ENCODE peak calls at places on chromosomes 12 and 14, in ten cellular contexts. D, Z, X, T, J, P, B, W, K and R are unnamed samples.
A peak's percentile ranks its signal among the peaks of the same experiment; 100 is the strongest.

GRCh38 chr14:81677736-81678135 is 144.1 kb upstream of the SEL1L start:
- DNase-seq in D (no peak), B (no peak), W (no peak), X (no peak), J (no peak), T (no peak), K (no peak), P (no peak), Z (no peak), R (no peak)

GRCh38 chr14:88612981-88613380 is 50.1 kb downstream of the ZC3H14 start:
- DNase-seq in J (no peak), B (no peak), Z (no peak), P (no peak), W (no peak), K (no peak), X (no peak), T (no peak), D (no peak), R (no peak)

GRCh38 chr14:75578786-75579781 is 664 bp downstream of the FLVCR2 start:
- DNase-seq in D (peak; percentile 80), W (peak; percentile 78), P (no peak), J (peak; percentile 31), Z (peak; percentile 40), K (no peak), T (no peak), B (peak; percentile 78), X (peak; percentile 35), R (no peak)

GRCh38 chr12:53062011-53062961 is 12.4 kb downstream of the TNS2 start:
- DNase-seq in J (no peak), P (no peak), X (no peak), K (no peak), B (peak; percentile 63), Z (peak; percentile 44), W (peak; percentile 43), T (no peak), D (no peak), R (no peak)

GRCh38 chr14:28766505-28767238 is at the start of gene FOXG1:
- DNase-seq in K (no peak), T (no peak), J (no peak), X (no peak), Z (peak; percentile 30), D (no peak), P (no peak), B (no peak), W (no peak), R (no peak)

GRCh38 chr14:105503296-105503640 is 12.2 kb downstream of the TEDC1 start:
- DNase-seq in J (no peak), W (no peak), B (no peak), T (no peak), X (no peak), D (no peak), K (no peak), Z (no peak), P (no peak), R (no peak)

GRCh38 chr14:70873627-70874026 is 33.6 kb upstream of the PCNX1 start:
- DNase-seq in Z (no peak), K (no peak), T (no peak), D (no peak), J (peak; percentile 38), X (no peak), P (no peak), W (no peak), B (no peak), R (no peak)

GRCh38 chr12:51362307-51362706 is 15.8 kb upstream of the CELA1 start:
- DNase-seq in D (no peak), P (no peak), J (peak; percentile 72), B (no peak), T (no peak), X (no peak), Z (no peak), K (no peak), W (peak; percentile 61), R (no peak)

GRCh38 chr12:11581179-11581755 is 68.2 kb upstream of the ETV6 start:
- DNase-seq in Z (peak; percentile 57), B (no peak), W (no peak), P (peak; percentile 46), D (peak; percentile 75), J (peak; percentile 50), K (peak; percentile 57), X (peak; percentile 43), T (no peak), R (peak; percentile 81)

DNA sequence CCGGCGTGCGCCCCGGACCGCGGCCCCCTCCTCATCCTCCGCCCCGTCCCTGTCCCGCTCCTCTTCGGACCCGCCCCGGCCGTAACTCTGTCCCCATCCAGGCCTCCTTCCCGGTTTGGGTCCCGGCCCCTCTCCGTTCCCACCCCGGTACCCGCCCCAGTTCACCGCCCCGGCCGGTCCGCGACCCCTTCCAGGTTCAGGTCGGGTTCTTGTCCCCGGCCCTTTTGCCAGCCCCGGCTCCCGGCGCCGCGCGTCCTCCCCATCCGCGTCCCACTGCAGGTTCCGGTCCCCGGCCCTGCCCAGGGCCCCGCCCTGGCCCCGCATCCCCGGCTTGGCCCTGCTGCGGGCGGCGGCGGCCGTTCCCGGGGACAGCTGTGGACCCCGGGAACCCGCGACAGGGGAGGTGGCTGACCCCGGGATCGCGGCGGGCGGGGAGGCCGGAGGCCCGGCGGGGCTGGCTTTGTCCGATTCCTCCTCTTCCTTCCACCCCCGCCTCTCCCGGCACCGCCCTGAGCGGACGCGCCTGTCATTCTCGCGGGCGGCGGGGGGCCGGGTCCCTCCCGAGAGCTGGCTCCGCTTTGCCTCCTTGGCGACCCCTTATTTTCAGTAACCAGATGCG is 601 bp downstream of the KLC1 start:
- DNase-seq in Z (peak; percentile 70), W (peak; percentile 77), T (peak; percentile 85), D (peak; percentile 58), J (no peak), B (peak; percentile 93), K (peak; percentile 55), X (peak; percentile 43), P (no peak), R (peak; percentile 68)
- TF ChIP-seq POLR2A in Z (no peak), W (no peak), T (no peak), D (no peak), J (no peak), B (no peak), K (no peak), X (no peak), P (no peak), R (no peak)

DNA sequence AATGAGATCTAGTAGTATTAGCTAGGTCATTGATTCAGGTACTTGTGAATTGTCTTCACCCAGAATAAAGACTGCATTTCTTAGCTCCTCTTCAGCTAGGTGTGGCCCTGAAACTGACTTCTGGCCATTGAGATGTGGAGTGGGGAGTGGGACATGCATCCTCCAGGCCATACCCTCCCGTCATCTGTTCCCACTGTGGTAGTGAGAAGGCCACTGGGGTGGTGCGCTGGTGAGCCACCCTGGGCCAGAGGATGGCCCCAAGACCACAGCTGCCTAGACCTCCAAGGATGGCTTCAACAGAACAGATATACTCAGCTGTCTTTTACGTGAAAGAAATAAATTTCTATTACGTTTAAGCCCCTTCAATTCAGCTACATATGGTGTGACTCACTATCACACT is 36.5 kb downstream of the TRIM9 start:
- DNase-seq in W (no peak), Z (no peak), B (no peak), J (no peak), D (no peak), P (no peak), X (no peak), K (no peak), T (no peak), R (no peak)
- TF ChIP-seq POLR2A in W (no peak), Z (no peak), B (no peak), J (no peak), D (no peak), P (no peak), X (no peak), K (no peak), T (no peak), R (no peak)

GRCh38 chr14:85529803-85530574 is at the start of gene FLRT2:
- DNase-seq in J (no peak), Z (peak; percentile 81), W (peak; percentile 52), X (peak; percentile 33), K (no peak), P (no peak), D (no peak), T (peak; percentile 72), B (peak; percentile 77), R (peak; percentile 17)
- TF ChIP-seq POLR2A in J (no peak), Z (no peak), W (no peak), X (no peak), K (no peak), P (no peak), D (no peak), T (no peak), B (no peak), R (no peak)

GRCh38 chr12:65308601-65309071 is 30.2 kb downstream of the MSRB3 start:
- DNase-seq in P (no peak), B (no peak), X (no peak), T (no peak), K (no peak), Z (no peak), W (no peak), D (no peak), J (no peak), R (no peak)
- TF ChIP-seq POLR2A in P (no peak), B (no peak), X (no peak), T (no peak), K (no peak), Z (no peak), W (no peak), D (no peak), J (no peak), R (no peak)

DNA sequence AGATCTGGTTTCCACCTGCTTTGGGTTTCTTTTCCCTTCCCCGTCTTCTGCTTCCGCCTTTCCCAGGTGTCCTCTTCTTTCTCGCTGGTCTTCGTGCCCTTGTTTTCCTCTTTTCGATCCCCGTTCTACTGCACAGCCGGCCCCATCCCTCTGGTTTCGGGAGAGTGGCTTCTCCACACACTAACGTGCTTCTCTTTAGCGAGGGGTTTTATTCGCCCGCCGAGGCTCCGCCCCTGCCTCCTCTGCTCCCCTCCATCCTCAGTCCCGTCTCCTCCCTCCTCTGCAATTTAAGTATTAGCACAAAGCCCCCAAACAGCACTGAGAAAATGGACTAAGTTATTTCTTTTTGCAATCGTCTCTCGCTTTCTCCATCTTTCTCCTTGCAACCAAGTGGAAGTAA is at the start of gene SLC7A8:
- DNase-seq in P (peak; percentile 7), Z (peak; percentile 90), J (no peak), T (peak; percentile 71), D (peak; percentile 67), X (no peak), B (peak; percentile 75), K (peak; percentile 68), W (peak; percentile 68), R (no peak)
- TF ChIP-seq POLR2A in P (peak; percentile 53), Z (peak; percentile 96), J (no peak), T (peak; percentile 78), D (peak; percentile 72), X (no peak), B (no peak), K (peak; percentile 98), W (peak; percentile 66), R (no peak)